ENCODE peak calls at places on chromosome 12, in seven cellular contexts. P is stomach, F is Peyer's patch, B is testis, A is lower leg skin, Z is transverse colon, N is right lobe of liver. G is an unnamed sample.

GRCh38 chr12:119082496-119082895 is 96.2 kb upstream of the HSPB8 start:
- DNase-seq in P (no peak), F (no peak), N (no peak), A (no peak), Z (no peak), B (no peak), G (no peak)

GRCh38 chr12:100741084-100741711 is 53.4 kb upstream of the ANO4 start:
- DNase-seq in F (peak; percentile 52), P (no peak), N (no peak), B (no peak), Z (no peak), A (no peak), G (no peak)

GRCh38 chr12:42482086-42482819 is 107.3 kb downstream of the PRICKLE1 start:
- DNase-seq in Z (no peak), A (peak; percentile 18), N (peak; percentile 52), F (peak; percentile 51), B (peak; percentile 41), P (peak; percentile 72), G (peak; percentile 70)

GRCh38 chr12:81143057-81143456 is 65.2 kb downstream of the ACSS3 start:
- DNase-seq in A (no peak), F (no peak), N (peak; percentile 44), B (no peak), Z (no peak), P (peak; percentile 49), G (peak; percentile 57)

GRCh38 chr12:94753071-94753779 is 102.9 kb upstream of the TMCC3 start:
- DNase-seq in A (no peak), P (no peak), N (peak; percentile 68), Z (no peak), B (no peak), F (no peak), G (no peak)

GRCh38 chr12:81089412-81089811 is 11.5 kb downstream of the ACSS3 start:
- DNase-seq in P (no peak), A (no peak), F (no peak), N (no peak), Z (no peak), B (no peak), G (no peak)

GRCh38 chr12:65537978-65538377 is 259.5 kb downstream of the MSRB3 start:
- DNase-seq in N (no peak), B (no peak), Z (no peak), A (no peak), P (no peak), F (no peak), G (no peak)

GRCh38 chr12:77406131-77406905 is 340.9 kb upstream of the E2F7 start:
- DNase-seq in N (no peak), Z (no peak), P (no peak), A (no peak), F (no peak), B (no peak), G (no peak)

GRCh38 chr12:119911147-119911546 is 34.0 kb upstream of the CIT start:
- DNase-seq in A (no peak), B (no peak), N (no peak), Z (no peak), P (no peak), F (no peak), G (no peak)

GRCh38 chr12:79194595-79194994 is 330.0 kb downstream of the SYT1 start:
- DNase-seq in Z (no peak), P (no peak), A (no peak), F (no peak), B (no peak), N (no peak), G (no peak)

GRCh38 chr12:67910360-67911292 is 78.6 kb upstream of the IFNG-AS1 start:
- DNase-seq in Z (no peak), A (no peak), F (no peak), B (no peak), P (no peak), N (no peak), G (no peak)

GRCh38 chr12:22414742-22415141 is 80.2 kb upstream of the ST8SIA1 start:
- DNase-seq in F (no peak), N (no peak), B (no peak), P (no peak), A (no peak), Z (no peak), G (no peak)

GRCh38 chr12:115216300-115216699 is 532.3 kb upstream of the TBX3 start:
- DNase-seq in Z (no peak), P (no peak), A (no peak), N (no peak), F (no peak), B (no peak), G (no peak)

GRCh38 chr12:25797335-25797863 is 161.1 kb upstream of the RASSF8 start:
- DNase-seq in N (no peak), F (no peak), B (no peak), P (no peak), A (no peak), Z (no peak), G (no peak)

GRCh38 chr12:57203201-57203600 is 13.4 kb upstream of the NXPH4 start:
- DNase-seq in Z (no peak), F (no peak), B (no peak), N (no peak), P (no peak), A (no peak), G (no peak)

GRCh38 chr12:105508096-105508495 is 177.6 kb downstream of the C12orf75 start:
- DNase-seq in A (no peak), Z (no peak), P (no peak), F (no peak), N (no peak), B (no peak), G (no peak)

GRCh38 chr12:49348781-49349180 is 2.1 kb downstream of the DNAJC22 start:
- DNase-seq in P (peak; percentile 17), Z (no peak), B (peak; percentile 4), N (peak; percentile 40), F (no peak), A (no peak), G (no peak)

GRCh38 chr12:49347307-49348237 is 884 bp downstream of the DNAJC22 start:
- DNase-seq in N (peak; percentile 99), P (peak; percentile 91), A (no peak), B (peak; percentile 72), F (peak; percentile 90), Z (peak; percentile 91), G (peak; percentile 97)

GRCh38 chr12:49345840-49346658 is 639 bp upstream of the DNAJC22 start:
- DNase-seq in A (no peak), B (peak; percentile 12), N (peak; percentile 31), F (no peak), P (peak; percentile 24), Z (no peak), G (peak; percentile 16)

GRCh38 chr12:49345048-49345839 is 1.4 kb upstream of the DNAJC22 start:
- DNase-seq in B (peak; percentile 30), Z (peak; percentile 24), N (peak; percentile 64), P (peak; percentile 35), A (no peak), F (no peak), G (peak; percentile 56)

GRCh38 chr12:49346659-49347306 is at the start of gene DNAJC22:
- DNase-seq in Z (peak; percentile 38), B (peak; percentile 25), P (peak; percentile 33), N (peak; percentile 56), A (no peak), F (no peak), G (no peak)
- TF ChIP-seq CTCF in Z (no peak), B (no peak), P (no peak), N (no peak), A (no peak), F (no peak), G (no peak)

GRCh38 chr12:121296618-121297476 is at the start of gene CAMKK2:
- DNase-seq in P (peak; percentile 89), N (peak; percentile 87), Z (peak; percentile 90), F (peak; percentile 91), A (peak; percentile 68), B (peak; percentile 84), G (peak; percentile 80)
- TF ChIP-seq POLR2A in P (no peak), N (peak; percentile 47), Z (peak; percentile 67), F (peak; percentile 85), A (no peak), B (no peak), G (peak; percentile 22)

DNA sequence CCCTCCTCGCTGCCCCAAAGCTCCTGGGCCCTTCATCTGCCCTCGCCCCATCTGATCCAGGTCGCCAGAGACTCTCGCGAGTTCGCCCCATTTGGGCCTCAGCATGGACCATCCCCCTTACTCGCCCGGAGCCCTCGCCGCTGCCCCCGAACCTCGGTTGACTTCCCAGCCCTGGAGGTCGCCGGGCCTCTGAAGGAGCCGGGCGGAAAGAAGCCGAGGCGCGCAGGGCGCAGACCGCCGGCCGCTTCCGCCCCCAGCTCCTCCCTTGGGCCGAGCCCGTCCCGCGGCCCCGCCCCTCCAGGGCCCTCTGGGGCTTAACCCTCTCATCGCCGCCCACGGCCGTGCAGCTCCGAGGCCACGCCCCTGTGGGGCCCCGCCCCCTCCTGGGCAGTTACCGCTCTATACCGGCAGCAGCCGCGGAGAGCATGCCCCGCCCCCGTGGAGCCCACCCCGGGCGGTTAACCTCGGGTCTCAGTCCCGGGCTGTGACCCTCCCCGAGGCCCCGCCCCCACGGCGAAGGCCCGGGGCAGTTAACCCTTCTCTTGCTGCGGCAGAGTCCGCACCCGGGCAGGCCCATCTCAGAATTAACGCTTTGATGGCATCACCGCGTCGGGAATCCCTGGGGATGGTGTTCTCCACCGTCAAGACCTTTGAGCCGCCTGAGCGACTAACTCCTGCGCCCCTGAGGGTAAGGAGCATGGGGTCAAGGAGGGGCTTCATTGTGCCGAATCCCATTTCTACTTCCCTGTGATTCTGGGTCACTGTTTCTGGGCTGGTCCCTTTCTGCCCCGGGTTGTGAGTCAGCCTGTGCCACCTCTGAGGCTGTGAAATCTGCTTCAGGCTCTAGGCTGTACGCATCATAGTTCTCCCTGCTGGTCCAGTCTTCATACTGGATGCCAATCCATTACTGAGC is at the start of gene SPSB2:
- DNase-seq in Z (peak; percentile 99), B (peak; percentile 97), N (peak; percentile 99), P (peak; percentile 99), A (peak; percentile 95), F (peak; percentile 99), G (peak; percentile 98)
- TF ChIP-seq CTCF in Z (no peak), B (no peak), N (no peak), P (no peak), A (no peak), F (no peak), G (no peak)

DNA sequence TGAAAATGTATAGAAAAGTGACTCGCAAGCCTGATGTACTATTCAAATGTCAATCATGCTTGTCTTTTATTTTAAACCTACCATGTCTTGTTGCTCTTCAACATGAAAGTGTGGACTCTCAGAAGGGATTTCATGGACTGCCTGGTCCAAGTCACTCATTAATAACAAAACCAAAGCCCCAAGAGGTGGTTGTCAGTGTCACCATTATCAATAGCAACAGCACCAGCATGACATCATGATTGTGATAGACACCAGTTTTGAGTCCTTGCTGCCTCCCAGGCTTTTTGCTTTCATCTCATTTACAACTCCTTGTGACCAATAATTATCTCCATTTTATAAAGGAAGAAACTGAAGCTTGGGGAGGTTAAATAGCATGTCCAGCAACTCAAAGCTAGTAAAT is 112.0 kb upstream of the TMPO start:
- DNase-seq in N (no peak), Z (no peak), F (no peak), A (no peak), P (no peak), B (no peak), G (no peak)
- TF ChIP-seq POLR2A in N (no peak), Z (no peak), F (no peak), A (no peak), P (no peak), B (no peak), G (no peak)

GRCh38 chr12:11513288-11513687 is 117.9 kb upstream of the PRB2 start:
- DNase-seq in P (no peak), Z (no peak), A (no peak), N (no peak), B (no peak), F (no peak), G (no peak)
- TF ChIP-seq CTCF in P (no peak), Z (no peak), A (no peak), N (no peak), B (no peak), F (no peak), G (no peak)

G was measured in body of pancreas.